ENCODE peak calls at places on chromosomes 13 and 19, in five cellular contexts. T is nephron progenitor cell, B is cardiac muscle cell, A is neural crest cell, E is tibial nerve. W is an unnamed sample.

GRCh38 chr19:50415661-50416033 is 3.1 kb upstream of the SPIB start:
- DNase-seq in T (no peak), B (no peak), A (no peak), E (no peak), W (no peak)

GRCh38 chr19:2016041-2016807 is 710 bp upstream of the BTBD2 start:
- DNase-seq in T (peak), B (peak), A (peak), E (peak), W (no peak)

GRCh38 chr13:20769834-20770233 is 3.9 kb downstream of the EEF1AKMT1 start:
- DNase-seq in T (no peak), B (no peak), A (no peak), E (no peak), W (no peak)

GRCh38 chr13:114149774-114150740 is 17.6 kb upstream of the RASA3 start:
- DNase-seq in T (no peak), B (no peak), A (no peak), E (no peak), W (no peak)

GRCh38 chr19:18657590-18658365 is 20.9 kb downstream of the KLHL26 start:
- DNase-seq in T (no peak), B (peak), A (peak), E (peak), W (no peak)

GRCh38 chr19:3538965-3539742 is at the start of gene TEKTIP1:
- DNase-seq in T (peak), B (no peak), A (no peak), E (no peak), W (no peak)

GRCh38 chr19:37973666-37974065 is 66.7 kb downstream of the SIPA1L3 start:
- DNase-seq in T (no peak), B (no peak), A (no peak), E (no peak), W (no peak)

GRCh38 chr19:52664461-52664860 is 26.3 kb upstream of the ZNF83 start:
- DNase-seq in T (peak), B (no peak), A (no peak), E (no peak), W (no peak)

GRCh38 chr13:84126671-84127171 is 244.4 kb upstream of the SLITRK1 start:
- DNase-seq in T (no peak), B (no peak), A (no peak), E (no peak), W (no peak)

GRCh38 chr19:694481-695349 is 537 bp downstream of the PRSS57 start:
- DNase-seq in T (no peak), B (no peak), A (no peak), E (no peak), W (no peak)

GRCh38 chr13:33182729-33183128 is 102.8 kb downstream of the STARD13 start:
- DNase-seq in T (no peak), B (no peak), A (no peak), E (no peak), W (no peak)

GRCh38 chr19:38547446-38547845 is 70.3 kb downstream of the MAP4K1 start:
- DNase-seq in T (no peak), B (no peak), A (no peak), E (no peak), W (no peak)

GRCh38 chr19:18651738-18652137 is 14.9 kb downstream of the KLHL26 start:
- DNase-seq in T (no peak), B (no peak), A (no peak), E (no peak), W (no peak)

GRCh38 chr13:51625555-51626345 is 41.5 kb downstream of the WDFY2 start:
- DNase-seq in T (no peak), B (peak), A (no peak), E (no peak), W (no peak)

GRCh38 chr13:91045351-91046034 is 302.0 kb upstream of the MIR17HG start:
- DNase-seq in T (no peak), B (peak), A (no peak), E (no peak), W (no peak)

GRCh38 chr13:28497143-28497876 is 2.4 kb upstream of the FLT1 start:
- DNase-seq in T (no peak), B (peak), A (no peak), E (no peak), W (no peak)

GRCh38 chr13:50081106-50081898 is 66.1 kb downstream of the KCNRG start:
- DNase-seq in T (peak), B (peak), A (peak), E (peak), W (peak)
- TF ChIP-seq CTCF in T (no peak), B (peak), A (peak), E (no peak), W (peak)

DNA sequence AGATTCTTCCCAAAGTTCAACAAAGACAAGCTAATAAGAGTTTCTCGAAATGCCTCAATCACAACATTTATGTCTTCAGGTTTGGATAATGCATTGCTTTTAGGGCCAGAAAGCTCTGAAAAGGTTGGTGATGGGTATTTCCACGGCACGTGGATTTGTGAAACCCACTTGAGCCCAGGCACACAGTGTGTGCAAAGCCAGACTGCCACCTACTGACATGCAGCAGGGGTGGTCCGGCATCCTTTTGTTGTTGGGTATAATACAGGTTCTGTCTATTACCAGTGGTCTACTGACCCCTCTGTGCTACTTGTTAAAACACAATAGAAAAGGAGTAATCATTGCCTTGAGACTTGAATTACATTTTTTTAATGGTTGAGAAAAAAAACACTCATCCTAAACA is 225.6 kb downstream of the RAP2A start:
- DNase-seq in T (peak), B (peak), A (no peak), E (no peak), W (no peak)
- TF ChIP-seq CTCF in T (peak), B (peak), A (peak), E (no peak), W (peak)

DNA sequence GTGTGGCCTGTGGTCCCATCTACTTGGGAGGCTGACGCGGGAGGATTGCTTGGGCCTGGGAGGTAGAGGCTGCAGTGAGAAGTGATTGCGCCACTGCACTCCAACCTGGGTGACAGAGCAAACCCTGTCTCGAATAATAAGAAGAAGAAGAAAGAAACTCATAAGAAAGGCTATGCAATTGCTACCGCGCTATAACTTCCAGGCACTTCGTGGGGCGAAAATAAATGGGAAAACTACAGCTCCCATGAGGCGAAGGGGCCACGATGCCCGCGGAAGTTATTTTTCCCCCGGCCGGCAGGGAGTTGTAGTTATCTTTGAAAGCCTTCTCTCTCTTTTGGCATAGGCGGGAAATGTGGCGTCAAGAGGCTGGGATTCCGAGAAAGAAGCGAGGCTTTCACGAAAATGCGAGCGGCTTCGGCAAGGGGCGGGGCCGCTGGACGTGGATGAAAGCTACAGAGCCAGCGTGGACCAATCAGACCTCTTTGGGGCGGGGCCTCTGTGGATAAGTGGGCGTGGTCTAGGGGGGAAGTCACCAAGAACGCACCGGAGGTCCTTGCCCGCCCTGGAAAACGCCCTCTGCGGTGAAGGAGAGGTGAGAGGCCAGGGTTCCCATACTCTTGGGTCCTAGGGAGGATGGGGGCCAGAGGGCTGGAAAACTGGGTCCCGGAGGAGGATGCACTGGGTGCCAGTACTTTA is at the start of gene NUCB1:
- DNase-seq in T (peak), B (peak), A (peak), E (peak), W (peak)
- TF ChIP-seq CTCF in T (no peak), B (peak), A (peak), E (peak), W (no peak)

DNA sequence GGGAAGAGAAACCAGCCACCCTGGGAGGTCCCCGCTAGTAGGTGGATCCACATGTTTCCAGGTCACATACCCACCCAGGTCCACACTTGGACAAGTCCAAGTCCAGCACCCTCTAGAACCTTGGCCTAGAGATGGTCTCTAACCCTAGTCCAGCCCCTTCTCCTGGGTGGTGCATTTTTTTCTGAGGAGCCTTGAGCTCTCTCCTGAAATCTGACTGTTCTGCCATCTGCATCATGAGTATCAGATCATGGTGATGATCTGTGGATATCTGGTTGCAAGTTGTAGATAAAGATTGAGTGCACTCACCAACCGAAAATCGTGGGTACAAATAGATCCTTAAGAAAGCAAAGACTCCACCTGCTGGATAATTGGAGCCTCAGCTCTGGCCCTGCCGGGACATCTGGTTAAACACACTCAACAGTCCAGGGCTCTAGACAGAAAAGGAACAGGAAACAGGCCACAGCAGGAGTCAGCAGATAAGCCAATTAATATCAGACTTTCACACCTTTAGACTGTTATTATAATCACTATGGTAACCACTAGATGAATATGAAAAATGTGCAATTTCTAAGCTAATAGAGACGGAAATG is 41.1 kb downstream of the GPR12 start:
- DNase-seq in T (no peak), B (peak), A (no peak), E (no peak), W (no peak)
- TF ChIP-seq CTCF in T (no peak), B (peak), A (peak), E (no peak), W (no peak)

DNA sequence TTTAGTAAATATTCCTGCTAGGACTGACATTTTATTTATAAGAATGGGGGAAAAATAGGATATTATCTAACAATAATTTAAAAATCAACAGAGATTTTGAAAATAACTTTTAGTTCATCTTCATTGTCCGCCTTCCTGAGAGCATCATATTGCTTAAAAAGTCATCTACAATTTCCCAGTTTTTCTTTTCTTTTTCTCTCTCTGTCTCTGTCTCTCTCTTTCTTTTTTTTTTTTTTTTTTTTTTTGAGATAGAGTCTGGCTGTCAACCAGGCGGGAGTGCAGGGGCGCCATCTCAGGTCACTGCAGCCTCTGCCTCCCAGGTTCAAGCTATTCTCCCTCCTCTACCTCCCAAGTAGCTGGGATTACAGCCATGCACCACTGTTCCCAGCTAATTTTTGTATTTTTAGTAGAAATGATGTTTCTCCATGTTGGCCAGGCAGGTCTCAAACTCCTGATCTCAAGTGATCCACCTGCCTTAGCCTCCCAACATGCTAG is 276.3 kb downstream of the DACH1 start:
- DNase-seq in T (no peak), B (no peak), A (no peak), E (no peak), W (no peak)
- TF ChIP-seq CTCF in T (no peak), B (no peak), A (no peak), E (no peak), W (no peak)

W was measured in progenitor cell of endocrine pancreas.